ENCODE peak calls at places on chromosome 6, in six cellular contexts. J is IMR-90, I is trophoblast cell, V is mesenchymal stem cell, T is H9, G is H1. K is an unnamed sample. For H3K4me1, the result is how much of the 10 kb centered on the place peaks cover.

GRCh38 chr6:168624948-168625347 is 184.0 kb downstream of the SMOC2 start:
- DNase-seq in G (no peak), V (no peak), I (no peak), T (no peak), J (no peak), K (no peak)

GRCh38 chr6:5529015-5529414 is 267.7 kb downstream of the FARS2 start:
- DNase-seq in I (no peak), J (peak), V (no peak), G (no peak), T (no peak), K (no peak)

GRCh38 chr6:148578489-148578814 is 168.4 kb upstream of the UST start:
- DNase-seq in J (no peak), T (no peak), I (no peak), G (no peak), V (no peak), K (no peak)

GRCh38 chr6:104604643-104605042 is 255.1 kb downstream of the HACE1 start:
- DNase-seq in G (no peak), V (no peak), I (no peak), J (no peak), T (no peak), K (no peak)

GRCh38 chr6:18350728-18351127 is 36.4 kb upstream of the RNF144B start:
- DNase-seq in T (no peak), V (no peak), G (no peak), J (no peak), I (peak), K (no peak)

GRCh38 chr6:155523821-155524238 is 68.2 kb upstream of the NOX3 start:
- DNase-seq in T (peak), J (no peak), G (no peak), I (no peak), V (no peak), K (peak)

GRCh38 chr6:56730663-56731529 is 88.2 kb upstream of the DST start:
- DNase-seq in G (no peak), I (no peak), V (peak), T (no peak), J (peak), K (no peak)

GRCh38 chr6:16302721-16303552 is 64.5 kb downstream of the GMPR start:
- DNase-seq in V (no peak), I (no peak), T (no peak), J (no peak), G (no peak), K (no peak)

GRCh38 chr6:162963861-162964260 is 236.1 kb downstream of the PACRG start:
- DNase-seq in V (peak), J (no peak), T (no peak), I (no peak), G (no peak), K (no peak)

GRCh38 chr6:20826378-20826777 is 292.1 kb downstream of the CDKAL1 start:
- DNase-seq in T (no peak), J (peak), G (no peak), I (no peak), V (peak), K (no peak)

GRCh38 chr6:44172759-44173500 is 14.3 kb downstream of the CAPN11 start:
- DNase-seq in J (peak), V (peak), T (peak), G (peak), I (peak), K (peak)

GRCh38 chr6:37520926-37521325 is 21.2 kb upstream of the CCDC167 start:
- DNase-seq in J (no peak), I (no peak), G (no peak), V (no peak), T (no peak), K (no peak)

GRCh38 chr6:45699663-45700062 is 316.0 kb downstream of the CLIC5 start:
- DNase-seq in V (no peak), G (no peak), I (no peak), T (no peak), J (no peak), K (no peak)

GRCh38 chr6:139981066-139981624 is 606.7 kb upstream of the CITED2 start:
- DNase-seq in T (no peak), I (peak), J (no peak), V (peak), G (no peak), K (no peak)

GRCh38 chr6:150891886-150892485 is 26.5 kb downstream of the MTHFD1L start:
- DNase-seq in V (peak), I (peak), G (peak), T (peak), J (peak), K (peak)

GRCh38 chr6:38346291-38347079 is 293.2 kb downstream of the BTBD9 start:
- DNase-seq in G (no peak), I (no peak), T (no peak), J (peak), V (peak), K (no peak)

DNA sequence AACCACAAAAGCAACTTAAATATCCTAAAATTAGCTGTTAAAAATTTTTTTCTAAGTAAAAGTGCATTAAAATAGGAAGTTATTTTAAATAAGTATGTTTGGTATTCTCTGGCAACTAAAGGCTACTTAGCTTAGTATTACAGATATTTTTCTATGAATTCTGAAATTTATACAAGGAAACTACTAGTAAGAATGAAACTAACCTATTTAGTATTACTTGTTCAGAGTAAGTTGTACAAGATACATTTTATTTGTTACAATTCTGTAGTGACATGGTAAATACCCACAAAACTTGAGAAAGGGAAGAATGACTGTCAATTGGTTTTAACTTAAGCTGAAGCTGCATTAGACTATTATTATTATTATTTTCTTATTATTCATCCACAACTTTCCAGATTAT is 6.5 kb downstream of the PHIP start:
- DNase-seq in T (no peak), I (no peak), G (no peak), J (no peak), V (no peak), K (no peak)
- H3K4me1 ChIP-seq in T (under half), I (under half), G (under half), J (under half), V (under half), K (under half)

GRCh38 chr6:98944598-98945011 is 3.1 kb downstream of the FBXL4 start:
- DNase-seq in J (peak), G (no peak), V (peak), I (no peak), T (no peak), K (no peak)
- H3K14ac ChIP-seq in J (no peak), G (no peak), V (no peak), I (no peak), T (no peak), K (no peak)

GRCh38 chr6:144093658-144094057 is 1.7 kb downstream of the SF3B5 start:
- DNase-seq in I (no peak), J (no peak), G (no peak), T (no peak), V (no peak), K (no peak)

GRCh38 chr6:144093236-144093635 is 2.1 kb downstream of the SF3B5 start:
- DNase-seq in J (no peak), I (no peak), V (no peak), T (no peak), G (no peak), K (no peak)

GRCh38 chr6:144098993-144099392 is 3.6 kb upstream of the SF3B5 start:
- DNase-seq in G (no peak), J (no peak), T (no peak), V (no peak), I (no peak), K (no peak)

GRCh38 chr6:144094731-144095133 is 641 bp downstream of the SF3B5 start:
- DNase-seq in J (no peak), G (no peak), T (no peak), V (no peak), I (no peak), K (no peak)

GRCh38 chr6:144095134-144096002 is at the start of gene SF3B5:
- DNase-seq in I (peak), G (peak), V (peak), T (peak), J (peak), K (peak)
- H3K23ac ChIP-seq in I (no peak), G (no peak), V (no peak), T (no peak), J (peak), K (peak)

DNA sequence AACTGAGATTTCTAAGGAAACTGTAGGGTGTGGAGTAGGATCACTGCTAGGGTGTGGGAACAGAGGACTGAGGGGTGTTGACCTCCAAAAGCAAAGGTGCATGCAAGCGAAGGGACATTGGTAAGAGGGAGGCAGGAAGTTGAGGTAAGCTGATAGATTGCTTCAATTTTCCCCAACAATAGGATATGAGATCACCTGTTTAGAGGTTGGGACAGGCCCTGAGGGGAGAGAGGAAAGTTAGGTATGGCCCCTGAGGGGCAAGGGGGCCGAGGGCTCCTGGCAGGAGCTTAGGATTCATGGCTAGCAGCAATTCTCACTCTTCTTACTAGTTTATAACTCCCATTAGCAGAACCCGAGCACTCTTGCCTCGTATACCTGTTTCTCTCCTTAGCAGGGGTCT is 106.8 kb upstream of the RPS6KA2 start:
- DNase-seq in G (no peak), I (no peak), J (no peak), V (no peak), T (no peak), K (no peak)
- H3K4me1 ChIP-seq in G (under half), I (under half), J (under half), V (under half), T (under half), K (under half)

GRCh38 chr6:108363113-108363512 is 68.3 kb downstream of the AFG1L start:
- DNase-seq in G (no peak), V (no peak), J (no peak), T (no peak), I (no peak), K (no peak)
- H3K14ac ChIP-seq in G (no peak), V (no peak), J (no peak), T (no peak), I (no peak), K (no peak)

K was measured in neuronal stem cell.